ENCODE peak calls at places on chromosome 22, in ten cellular contexts. R is spleen, G is ovary, K is transverse colon, B is Peyer's patch, A is IMR-90, M is cardiac muscle cell, Y is fibroblast of lung, E is colonic mucosa, J is tibial artery. P is an unnamed sample.
A peak's percentile ranks its signal among the peaks of the same experiment; 100 is the strongest.

GRCh38 chr22:26065847-26066246 is 103.4 kb upstream of the SEZ6L start:
- DNase-seq in R (no peak), G (no peak), K (no peak), B (no peak), A (no peak), M (no peak), Y (no peak), E (no peak), J (no peak), P (no peak)

GRCh38 chr22:39534591-39535301 is 2.2 kb upstream of the RPS19BP1 start:
- DNase-seq in R (peak; percentile 95), G (peak; percentile 95), K (peak; percentile 89), B (peak; percentile 85), A (peak; percentile 53), M (peak; percentile 87), Y (peak; percentile 49), E (peak; percentile 91), J (peak; percentile 78), P (peak; percentile 84)

GRCh38 chr22:39617342-39617741 is 46.8 kb downstream of the CACNA1I start:
- DNase-seq in R (no peak), G (no peak), K (no peak), B (no peak), A (no peak), M (no peak), Y (no peak), E (no peak), J (no peak), P (no peak)

GRCh38 chr22:37633693-37634504 is 5.6 kb upstream of the SH3BP1 start:
- DNase-seq in R (peak; percentile 96), G (peak; percentile 95), K (peak; percentile 84), B (peak; percentile 86), A (peak; percentile 92), M (peak; percentile 88), Y (peak; percentile 88), E (peak; percentile 74), J (peak; percentile 84), P (peak; percentile 91)

GRCh38 chr22:48756146-48757111 is 1071.2 kb downstream of the BRD1 start:
- DNase-seq in R (peak; percentile 55), G (peak; percentile 17), K (peak; percentile 1), B (no peak), A (no peak), M (no peak), Y (no peak), E (peak; percentile 9), J (no peak), P (peak; percentile 11)

GRCh38 chr22:41382610-41383009 is 868 bp downstream of the TEF start:
- DNase-seq in R (no peak), G (peak; percentile 71), K (no peak), B (no peak), A (no peak), M (no peak), Y (no peak), E (peak; percentile 42), J (no peak), P (peak; percentile 70)

GRCh38 chr22:41757507-41757906 is 43.0 kb upstream of the CCDC134 start:
- DNase-seq in R (no peak), G (no peak), K (no peak), B (no peak), A (no peak), M (no peak), Y (no peak), E (no peak), J (no peak), P (no peak)

GRCh38 chr22:49609207-49609876 is 218.3 kb downstream of the BRD1 start:
- DNase-seq in R (peak; percentile 67), G (peak; percentile 7), K (no peak), B (no peak), A (no peak), M (no peak), Y (no peak), E (no peak), J (peak; percentile 5), P (no peak)

GRCh38 chr22:19103881-19104821 is 18.1 kb downstream of the DGCR2 start:
- DNase-seq in R (no peak), G (no peak), K (no peak), B (no peak), A (peak; percentile 79), M (no peak), Y (peak; percentile 21), E (no peak), J (no peak), P (no peak)

GRCh38 chr22:46308283-46308988 is 11.8 kb downstream of the GTSE1 start:
- DNase-seq in R (peak; percentile 49), G (no peak), K (no peak), B (no peak), A (no peak), M (no peak), Y (no peak), E (no peak), J (no peak), P (no peak)

GRCh38 chr22:23205330-23205729 is 25.0 kb downstream of the BCR start:
- DNase-seq in R (peak; percentile 24), G (no peak), K (no peak), B (no peak), A (no peak), M (no peak), Y (no peak), E (no peak), J (no peak), P (no peak)

GRCh38 chr22:38347944-38348750 is 30.9 kb upstream of the CSNK1E start:
- DNase-seq in R (peak; percentile 46), G (peak; percentile 19), K (peak; percentile 32), B (no peak), A (peak; percentile 29), M (no peak), Y (no peak), E (no peak), J (no peak), P (no peak)

GRCh38 chr22:42300286-42301071 is 30.0 kb upstream of the TCF20 start:
- DNase-seq in R (no peak), G (no peak), K (peak; percentile 62), B (peak; percentile 59), A (no peak), M (no peak), Y (no peak), E (no peak), J (no peak), P (no peak)

GRCh38 chr22:49961601-49962011 is 1.0 kb downstream of the PIM3 start:
- DNase-seq in R (no peak), G (no peak), K (no peak), B (no peak), A (no peak), M (no peak), Y (no peak), E (peak; percentile 38), J (no peak), P (no peak)

GRCh38 chr22:47452184-47452583 is 689.7 kb downstream of the TBC1D22A start:
- DNase-seq in R (no peak), G (no peak), K (no peak), B (no peak), A (no peak), M (no peak), Y (no peak), E (no peak), J (no peak), P (no peak)

GRCh38 chr22:30284172-30284571 is 5.1 kb downstream of the CASTOR1 start:
- DNase-seq in R (no peak), G (no peak), K (no peak), B (no peak), A (no peak), M (no peak), Y (no peak), E (no peak), J (no peak), P (no peak)

DNA sequence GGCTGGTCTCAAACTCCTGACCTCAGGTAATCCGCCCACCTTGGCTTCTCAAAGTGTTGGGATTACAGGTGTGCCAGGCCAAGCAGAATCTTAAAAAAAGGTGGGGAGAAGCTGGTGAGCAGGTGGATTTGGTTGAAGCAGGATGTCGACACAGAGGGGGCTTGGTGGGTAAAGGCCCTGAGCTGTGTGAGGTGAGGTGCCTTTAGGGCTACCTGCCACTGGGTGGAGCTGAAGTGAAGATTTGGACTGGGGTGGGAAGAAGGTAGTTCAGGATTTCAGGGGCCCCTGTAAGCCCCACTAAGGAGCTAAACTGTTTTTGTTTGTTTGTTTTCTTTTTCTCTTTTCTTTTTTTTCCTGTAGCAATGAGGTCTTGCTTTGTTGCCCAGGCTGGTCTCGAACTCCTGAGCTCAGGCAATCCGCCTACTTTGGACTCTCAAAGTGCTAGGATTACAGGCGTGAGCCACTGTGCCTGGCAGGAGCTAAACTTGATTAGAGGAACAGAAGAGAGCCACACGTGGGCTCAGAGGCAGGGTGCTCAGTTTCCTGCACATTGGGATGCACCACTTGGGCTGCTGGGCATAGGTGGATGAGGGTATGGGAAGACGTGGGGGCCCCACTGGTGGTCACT is 6.0 kb downstream of the P2RX6 start:
- DNase-seq in R (no peak), G (no peak), K (no peak), B (no peak), A (no peak), M (peak; percentile 29), Y (no peak), E (no peak), J (no peak), P (no peak)
- TF ChIP-seq CTCF in R (peak; percentile 14), G (no peak), K (peak; percentile 22), B (no peak), A (peak; percentile 42), M (peak; percentile 51), Y (peak; percentile 17), E (no peak), J (no peak), P (no peak)

DNA sequence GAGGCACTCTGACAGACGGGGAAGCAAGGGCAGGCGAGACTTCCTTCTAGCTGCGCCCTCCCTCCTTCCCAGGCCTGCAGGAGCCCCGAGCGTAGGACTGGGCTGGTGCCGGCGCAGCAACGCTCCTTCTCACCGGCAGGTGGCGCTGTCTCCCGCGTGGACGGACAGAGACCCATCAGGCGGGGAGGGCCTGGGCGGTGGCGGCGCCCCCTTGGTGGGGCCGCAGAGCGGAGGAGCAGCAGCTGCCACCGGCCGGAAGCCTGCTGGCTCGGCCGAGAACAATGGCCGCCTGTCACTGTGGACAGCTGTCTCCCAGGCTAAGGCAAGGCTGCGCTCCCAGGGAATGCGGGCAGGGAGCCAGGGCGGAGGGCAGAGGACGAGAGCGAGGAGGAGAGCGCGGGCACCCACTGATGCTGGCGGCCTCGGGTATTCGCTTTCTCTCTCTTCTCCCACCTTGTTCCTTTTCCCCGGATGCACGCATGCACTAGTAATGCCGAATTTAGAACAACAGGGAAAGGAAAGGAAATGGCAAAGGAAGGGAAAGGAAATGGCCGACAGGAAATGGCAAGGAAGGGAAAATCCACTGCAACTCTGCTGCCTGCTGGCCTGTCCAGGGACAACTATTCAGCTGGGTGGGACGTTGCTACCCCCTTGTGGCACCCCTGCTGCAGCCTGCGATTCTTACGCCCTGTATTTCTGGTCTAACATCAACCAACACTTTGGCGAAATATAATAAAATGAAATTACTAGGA is 14.4 kb downstream of the PPM1F start:
- DNase-seq in R (peak; percentile 99), G (peak; percentile 98), K (peak; percentile 96), B (peak; percentile 90), A (peak; percentile 83), M (peak; percentile 87), Y (peak; percentile 81), E (peak; percentile 96), J (peak; percentile 92), P (peak; percentile 94)
- H3K4me1 ChIP-seq in R (peaks cover 93% of the 10 kb centered on the region), G (peaks cover 21% of the 10 kb centered on the region), K (peaks cover 58% of the 10 kb centered on the region), B (no peaks in the 10 kb centered on the region), A (peaks cover 29% of the 10 kb centered on the region), M (no peaks in the 10 kb centered on the region), Y (peaks cover 38% of the 10 kb centered on the region), E (peaks cover 18% of the 10 kb centered on the region), J (peaks cover 33% of the 10 kb centered on the region), P (peaks cover 65% of the 10 kb centered on the region)

GRCh38 chr22:35842954-35843353 is 125.3 kb downstream of the APOL5 start:
- DNase-seq in R (no peak), G (no peak), K (no peak), B (no peak), A (peak; percentile 36), M (peak; percentile 39), Y (peak; percentile 27), E (peak; percentile 42), J (no peak), P (peak; percentile 52)
- TF ChIP-seq CTCF in R (peak; percentile 44), G (no peak), K (peak; percentile 42), B (peak; percentile 45), A (peak; percentile 60), M (peak; percentile 64), Y (peak; percentile 50), E (peak; percentile 30), J (peak; percentile 42), P (peak; percentile 44)

GRCh38 chr22:36406721-36407120 is 19.0 kb upstream of the MYH9 start:
- DNase-seq in R (no peak), G (no peak), K (no peak), B (no peak), A (no peak), M (no peak), Y (no peak), E (no peak), J (no peak), P (no peak)
- H3K4me1 ChIP-seq in R (peaks cover 72% of the 10 kb centered on the region), G (no peaks in the 10 kb centered on the region), K (peaks cover 34% of the 10 kb centered on the region), B (peaks cover 4% of the 10 kb centered on the region), A (peaks cover 7% of the 10 kb centered on the region), M (peaks cover 5% of the 10 kb centered on the region), Y (no peaks in the 10 kb centered on the region), E (peaks cover 5% of the 10 kb centered on the region), J (no peaks in the 10 kb centered on the region), P (peaks cover 19% of the 10 kb centered on the region)

P was measured in adrenal gland.